ENCODE peak calls at places on chromosome 13, in four cellular contexts. L, P, M and K are unnamed samples.
A peak's percentile ranks its signal among the peaks of the same experiment; 100 is the strongest.

GRCh38 chr13:28336193-28336657 is 158.7 kb downstream of the FLT1 start:
- DNase-seq in M (no peak), L (no peak), P (no peak), K (no peak)

GRCh38 chr13:38685974-38686571 is 804 bp upstream of the FREM2 start:
- DNase-seq in P (no peak), L (no peak), M (no peak), K (no peak)

GRCh38 chr13:110387451-110388140 is 80.5 kb downstream of the COL4A2 start:
- DNase-seq in L (no peak), P (no peak), M (no peak), K (no peak)

GRCh38 chr13:33249066-33249465 is 36.5 kb downstream of the STARD13 start:
- DNase-seq in L (no peak), P (no peak), M (no peak), K (no peak)

GRCh38 chr13:112814905-112815585 is 125.2 kb downstream of the ATP11A start:
- DNase-seq in M (no peak), L (no peak), P (no peak), K (peak; percentile 48)

GRCh38 chr13:51241720-51242119 is 19.5 kb downstream of the FAM124A start:
- DNase-seq in L (no peak), M (no peak), P (no peak), K (no peak)

GRCh38 chr13:46184277-46184699 is 2.3 kb upstream of the LCP1 start:
- DNase-seq in M (no peak), L (peak; percentile 61), P (no peak), K (no peak)

GRCh38 chr13:20994441-20994821 is 67.0 kb downstream of the LATS2 start:
- DNase-seq in L (no peak), P (no peak), M (no peak), K (no peak)

GRCh38 chr13:101309014-101309619 is 107.2 kb downstream of the NALCN start:
- DNase-seq in L (no peak), P (no peak), M (no peak), K (peak; percentile 73)